ENCODE peak calls at places on chromosomes 2 and 18, in four cellular contexts. R is frontal cortex; N is T-cell; D is activated CD4-positive, alpha-beta T cell treated with anti-CD3 and anti-CD28 coated beads, Interleukin-2, amount 50 U/mL, for 1 hour. M is an unnamed sample.

GRCh38 chr2:31558401-31559295 is 22.1 kb downstream of the SRD5A2 start:
- DNase-seq in R (no peak), N (no peak), D (no peak), M (no peak)

GRCh38 chr2:178871536-178871935 is 64.3 kb upstream of the TTN start:
- DNase-seq in R (no peak), N (no peak), D (no peak), M (no peak)

GRCh38 chr2:238320246-238320647 is at the start of gene TRAF3IP1:
- DNase-seq in R (peak; percentile 98), N (peak; percentile 70), D (peak; percentile 84), M (peak; percentile 87)

GRCh38 chr18:10270160-10270571 is 184.3 kb upstream of the APCDD1 start:
- DNase-seq in R (peak; percentile 16), N (no peak), D (no peak), M (no peak)

GRCh38 chr2:190794466-190795184 is 86.0 kb upstream of the GLS start:
- DNase-seq in R (no peak), N (no peak), D (no peak), M (no peak)

GRCh38 chr2:29446852-29447251 is 331.6 kb downstream of the CLIP4 start:
- DNase-seq in R (no peak), N (no peak), D (no peak), M (no peak)

GRCh38 chr18:29753379-29753778 is 1289.2 kb downstream of the DSC3 start:
- DNase-seq in R (no peak), N (no peak), D (no peak), M (no peak)

GRCh38 chr2:172710584-172711024 is 25.0 kb upstream of the RAPGEF4 start:
- DNase-seq in R (no peak), N (no peak), D (peak; percentile 33), M (peak; percentile 23)

GRCh38 chr2:176753752-176754474 is 458.7 kb upstream of the HNRNPA3 start:
- DNase-seq in R (no peak), N (no peak), D (no peak), M (no peak)